ENCODE peak calls at places on chromosomes 13 and 19, in eight cellular contexts. D, U, N, E, W, B, T and S are unnamed samples.

GRCh38 chr13:98441056-98441676 is 135.7 kb downstream of the STK24 start:
- DNase-seq in D (no peak), U (no peak), N (no peak), E (no peak), W (no peak), B (no peak), T (no peak), S (no peak)

GRCh38 chr13:46552302-46552680 is 679 bp upstream of the LRCH1 start:
- DNase-seq in D (no peak), U (no peak), N (no peak), E (no peak), W (no peak), B (no peak), T (no peak), S (no peak)

GRCh38 chr19:33509774-33510173 is 11.8 kb downstream of the PEPD start:
- DNase-seq in D (peak), U (no peak), N (no peak), E (no peak), W (no peak), B (no peak), T (no peak), S (no peak)

GRCh38 chr19:17219286-17219685 is 4.1 kb downstream of the USE1 start:
- DNase-seq in D (no peak), U (no peak), N (no peak), E (no peak), W (no peak), B (no peak), T (no peak), S (no peak)

GRCh38 chr19:56639217-56639616 is 3.7 kb upstream of the SMIM17 start:
- DNase-seq in D (peak), U (no peak), N (no peak), E (no peak), W (peak), B (no peak), T (peak), S (peak)

GRCh38 chr13:27176772-27177171 is 5.2 kb upstream of the USP12 start:
- DNase-seq in D (no peak), U (no peak), N (no peak), E (no peak), W (no peak), B (no peak), T (no peak), S (no peak)

GRCh38 chr13:39452412-39452811 is 150.6 kb downstream of the LHFPL6 start:
- DNase-seq in D (no peak), U (no peak), N (no peak), E (no peak), W (peak), B (no peak), T (peak), S (peak)

GRCh38 chr19:49761625-49762311 is 1.3 kb downstream of the TSKS start:
- DNase-seq in D (no peak), U (no peak), N (no peak), E (no peak), W (peak), B (no peak), T (no peak), S (peak)

GRCh38 chr19:38565686-38566105 is 52.1 kb downstream of the MAP4K1 start:
- DNase-seq in D (no peak), U (no peak), N (no peak), E (no peak), W (no peak), B (no peak), T (no peak), S (no peak)

GRCh38 chr13:20526664-20527063 is 1.0 kb upstream of the CRYL1 start:
- DNase-seq in D (no peak), U (no peak), N (no peak), E (no peak), W (peak), B (no peak), T (no peak), S (peak)

GRCh38 chr19:50897612-50898011 is 13.6 kb downstream of the KLK4 start:
- DNase-seq in D (no peak), U (no peak), N (no peak), E (no peak), W (no peak), B (no peak), T (no peak), S (no peak)

GRCh38 chr19:39934584-39935233 is at the start of gene FCGBP:
- DNase-seq in D (no peak), U (no peak), N (no peak), E (no peak), W (no peak), B (peak), T (no peak), S (no peak)

GRCh38 chr19:47275866-47276461 is 1.3 kb downstream of the INAFM1 start:
- DNase-seq in D (no peak), U (no peak), N (no peak), E (no peak), W (peak), B (no peak), T (peak), S (peak)

GRCh38 chr19:51784922-51785690 is 9.9 kb upstream of the FPR3 start:
- DNase-seq in D (no peak), U (no peak), N (no peak), E (no peak), W (peak), B (peak), T (peak), S (peak)

GRCh38 chr19:43664008-43664407 is 6.0 kb downstream of the PLAUR start:
- DNase-seq in D (no peak), U (peak), N (no peak), E (no peak), W (no peak), B (peak), T (no peak), S (no peak)

GRCh38 chr19:5125797-5126497 is 157.0 kb downstream of the KDM4B start:
- DNase-seq in D (no peak), U (no peak), N (peak), E (no peak), W (peak), B (no peak), T (no peak), S (peak)

GRCh38 chr13:31982540-31982939 is 49.0 kb upstream of the FRY start:
- DNase-seq in D (peak), U (no peak), N (no peak), E (peak), W (peak), B (peak), T (peak), S (peak)

GRCh38 chr13:80658705-80659104 is 317.8 kb upstream of the SPRY2 start:
- DNase-seq in D (no peak), U (no peak), N (no peak), E (no peak), W (no peak), B (no peak), T (no peak), S (no peak)

GRCh38 chr19:18420931-18421330 is 1.7 kb downstream of the SSBP4 start:
- DNase-seq in D (no peak), U (no peak), N (no peak), E (no peak), W (no peak), B (no peak), T (no peak), S (no peak)

GRCh38 chr19:18419699-18420460 is 682 bp downstream of the SSBP4 start:
- DNase-seq in D (no peak), U (no peak), N (no peak), E (no peak), W (no peak), B (peak), T (no peak), S (no peak)

GRCh38 chr19:18418725-18419194 is 438 bp upstream of the SSBP4 start:
- DNase-seq in D (no peak), U (no peak), N (no peak), E (no peak), W (no peak), B (peak), T (no peak), S (no peak)

GRCh38 chr19:18418034-18418724 is 1.0 kb upstream of the SSBP4 start:
- DNase-seq in D (no peak), U (no peak), N (no peak), E (no peak), W (no peak), B (peak), T (no peak), S (no peak)

GRCh38 chr19:18419195-18419698 is at the start of gene SSBP4:
- DNase-seq in D (peak), U (peak), N (peak), E (no peak), W (peak), B (peak), T (peak), S (peak)
- TF ChIP-seq CTCF in D (no peak), U (no peak), N (peak), E (no peak), W (no peak), B (peak), T (no peak), S (no peak)

GRCh38 chr13:30895773-30896172 is 10.3 kb upstream of the MEDAG start:
- DNase-seq in D (peak), U (no peak), N (no peak), E (peak), W (peak), B (no peak), T (peak), S (peak)
- TF ChIP-seq CTCF in D (no peak), U (no peak), N (no peak), E (no peak), W (no peak), B (no peak), T (no peak), S (no peak)

GRCh38 chr19:31253816-31254551 is 95.3 kb downstream of the TSHZ3 start:
- DNase-seq in D (no peak), U (no peak), N (no peak), E (no peak), W (peak), B (no peak), T (peak), S (peak)

GRCh38 chr19:31252476-31252875 is 96.8 kb downstream of the TSHZ3 start:
- DNase-seq in D (no peak), U (no peak), N (no peak), E (no peak), W (no peak), B (no peak), T (no peak), S (no peak)

GRCh38 chr19:31254611-31255010 is 94.6 kb downstream of the TSHZ3 start:
- DNase-seq in D (no peak), U (no peak), N (no peak), E (no peak), W (no peak), B (no peak), T (peak), S (no peak)

GRCh38 chr19:31249217-31249616 is 100.0 kb downstream of the TSHZ3 start:
- DNase-seq in D (no peak), U (no peak), N (no peak), E (no peak), W (no peak), B (no peak), T (no peak), S (no peak)
- TF ChIP-seq CTCF in D (no peak), U (no peak), N (peak), E (no peak), W (no peak), B (no peak), T (no peak), S (peak)

GRCh38 chr19:15266683-15267082 is 34.4 kb upstream of the EPHX3 start:
- DNase-seq in D (no peak), U (no peak), N (no peak), E (no peak), W (no peak), B (no peak), T (no peak), S (no peak)
- TF ChIP-seq CTCF in D (no peak), U (no peak), N (no peak), E (no peak), W (no peak), B (no peak), T (no peak), S (no peak)

GRCh38 chr13:100645382-100645781 is 29.2 kb downstream of the TMTC4 start:
- DNase-seq in D (no peak), U (no peak), N (no peak), E (no peak), W (no peak), B (no peak), T (no peak), S (no peak)

GRCh38 chr13:100644328-100644727 is 30.3 kb downstream of the TMTC4 start:
- DNase-seq in D (no peak), U (no peak), N (no peak), E (no peak), W (no peak), B (no peak), T (no peak), S (peak)

GRCh38 chr13:100648354-100648753 is 26.2 kb downstream of the TMTC4 start:
- DNase-seq in D (no peak), U (no peak), N (no peak), E (no peak), W (no peak), B (no peak), T (no peak), S (peak)

GRCh38 chr13:100646871-100647270 is 27.7 kb downstream of the TMTC4 start:
- DNase-seq in D (no peak), U (no peak), N (no peak), E (no peak), W (no peak), B (no peak), T (no peak), S (no peak)

DNA sequence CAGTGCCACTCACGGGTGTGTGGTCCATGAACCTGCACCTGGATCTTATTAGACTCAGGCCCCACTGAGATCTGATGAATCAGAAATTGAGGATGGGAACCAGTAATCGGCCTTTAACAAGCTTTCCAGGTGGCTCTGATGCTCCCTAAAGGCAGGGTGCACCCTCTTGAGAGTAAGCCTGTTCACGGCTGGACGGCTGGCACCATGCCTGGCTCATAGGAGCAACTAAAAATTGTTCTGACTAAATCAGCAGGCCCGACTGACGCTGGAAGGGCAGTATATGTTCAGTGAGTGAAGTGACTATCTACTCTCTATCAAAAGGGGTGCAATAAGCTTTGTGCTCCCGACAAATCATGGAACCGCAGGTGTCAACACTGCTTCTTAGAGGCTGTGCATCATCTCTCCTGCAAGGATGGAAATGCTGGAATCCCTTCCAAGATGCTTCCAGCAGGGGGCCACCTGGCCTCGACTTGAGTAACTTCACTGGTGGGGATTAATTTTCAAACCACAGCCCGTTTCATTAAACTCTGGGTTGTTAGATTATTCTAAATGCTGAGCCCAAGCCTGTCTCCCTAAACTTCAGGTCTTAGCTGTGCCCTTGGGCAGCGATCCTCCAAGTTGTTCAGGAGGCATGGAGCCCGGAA is 28.4 kb downstream of the TMTC4 start:
- DNase-seq in D (no peak), U (no peak), N (no peak), E (no peak), W (peak), B (no peak), T (peak), S (peak)
- TF ChIP-seq CTCF in D (peak), U (peak), N (peak), E (peak), W (peak), B (no peak), T (peak), S (peak)

GRCh38 chr19:48365602-48366001 is 1.4 kb downstream of the SYNGR4 start:
- DNase-seq in D (no peak), U (no peak), N (no peak), E (no peak), W (no peak), B (no peak), T (no peak), S (no peak)

GRCh38 chr19:48363500-48363809 is 285 bp downstream of the TMEM143 start:
- DNase-seq in D (no peak), U (no peak), N (no peak), E (no peak), W (no peak), B (no peak), T (no peak), S (no peak)

GRCh38 chr19:48363810-48364563 is at the start of the genes SYNGR4 and TMEM143:
- DNase-seq in D (peak), U (peak), N (peak), E (peak), W (peak), B (peak), T (peak), S (peak)

GRCh38 chr19:48362716-48363499 is 832 bp downstream of the TMEM143 start:
- DNase-seq in D (peak), U (peak), N (peak), E (peak), W (peak), B (peak), T (peak), S (peak)

GRCh38 chr19:48364564-48365363 is 597 bp downstream of the SYNGR4 start:
- DNase-seq in D (no peak), U (no peak), N (no peak), E (no peak), W (no peak), B (no peak), T (no peak), S (no peak)
- TF ChIP-seq CTCF in D (no peak), U (no peak), N (no peak), E (no peak), W (no peak), B (no peak), T (no peak), S (no peak)